ENCODE peak calls at places on chromosomes 16 and 17, in ten cellular contexts. S is IMR-90, V is thyroid gland, K is body of pancreas, X is prostate gland, L is A549, N is suprapubic skin, I is heart left ventricle, E is stomach, M is H54. T is an unnamed sample.

GRCh38 chr17:48663134-48663924 is 37.2 kb upstream of the HOXB9 start:
- DNase-seq in S (no peak), V (no peak), K (no peak), X (no peak), L (no peak), N (no peak), I (no peak), E (no peak), M (no peak), T (no peak)

GRCh38 chr17:80028030-80028429 is 7.6 kb downstream of the TBC1D16 start:
- DNase-seq in S (no peak), V (peak; percentile 62), K (peak; percentile 63), X (no peak), L (no peak), N (no peak), I (no peak), E (no peak), M (no peak), T (no peak)

GRCh38 chr16:16030449-16030848 is 81.0 kb downstream of the ABCC1 start:
- DNase-seq in S (no peak), V (peak; percentile 88), K (no peak), X (peak; percentile 41), L (no peak), N (no peak), I (no peak), E (no peak), M (no peak), T (no peak)

GRCh38 chr17:71327376-71328059 is 793.3 kb upstream of the SOX9 start:
- DNase-seq in S (peak; percentile 72), V (no peak), K (no peak), X (no peak), L (no peak), N (no peak), I (no peak), E (no peak), M (no peak), T (no peak)

GRCh38 chr17:46764709-46765401 is 53.6 kb downstream of the WNT3 start:
- DNase-seq in S (peak; percentile 86), V (peak; percentile 85), K (peak; percentile 85), X (no peak), L (no peak), N (no peak), I (peak; percentile 69), E (peak; percentile 72), M (peak; percentile 94), T (no peak)

GRCh38 chr16:48013476-48013875 is 142.3 kb downstream of the ABCC12 start:
- DNase-seq in S (no peak), V (peak; percentile 66), K (no peak), X (no peak), L (no peak), N (no peak), I (no peak), E (no peak), M (peak; percentile 68), T (no peak)

GRCh38 chr17:13127921-13128582 is 110.2 kb upstream of the ELAC2 start:
- DNase-seq in S (no peak), V (no peak), K (no peak), X (no peak), L (no peak), N (no peak), I (no peak), E (no peak), M (no peak), T (no peak)

GRCh38 chr16:31874354-31875111 is 926 bp downstream of the ZNF267 start:
- DNase-seq in S (peak; percentile 55), V (no peak), K (peak; percentile 58), X (no peak), L (peak; percentile 43), N (no peak), I (no peak), E (no peak), M (no peak), T (no peak)

DNA sequence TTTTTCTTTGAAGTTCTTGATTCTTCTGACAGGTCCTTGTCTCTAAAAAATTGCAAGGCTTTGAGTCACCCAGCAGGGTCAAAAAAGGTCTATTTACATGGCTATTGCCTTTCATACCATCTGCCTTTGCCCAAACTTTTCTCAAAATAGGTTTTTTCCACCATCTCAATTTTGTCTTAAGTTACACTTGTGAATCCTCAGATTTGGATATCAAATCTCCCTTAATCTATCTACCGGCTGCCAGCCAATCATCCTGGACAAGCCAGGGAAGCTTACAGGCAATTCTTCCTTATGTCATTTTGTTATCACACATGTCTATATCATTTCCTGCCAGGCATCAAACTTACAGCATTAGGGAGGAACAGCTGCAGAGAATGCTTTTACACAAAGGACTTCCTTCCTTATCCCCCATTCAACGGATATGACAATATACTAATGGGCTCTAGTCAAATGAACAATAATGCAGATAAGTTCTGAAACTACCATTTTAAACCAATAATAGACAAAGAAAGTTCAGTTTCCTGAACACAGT is 104.1 kb upstream of the CORO6 start:
- DNase-seq in S (peak; percentile 39), V (no peak), K (no peak), X (no peak), L (no peak), N (no peak), I (no peak), E (no peak), M (no peak), T (no peak)
- TF ChIP-seq POLR2A in S (no peak), V (no peak), K (no peak), X (no peak), L (no peak), N (no peak), I (no peak), E (no peak), M (no peak), T (no peak)

DNA sequence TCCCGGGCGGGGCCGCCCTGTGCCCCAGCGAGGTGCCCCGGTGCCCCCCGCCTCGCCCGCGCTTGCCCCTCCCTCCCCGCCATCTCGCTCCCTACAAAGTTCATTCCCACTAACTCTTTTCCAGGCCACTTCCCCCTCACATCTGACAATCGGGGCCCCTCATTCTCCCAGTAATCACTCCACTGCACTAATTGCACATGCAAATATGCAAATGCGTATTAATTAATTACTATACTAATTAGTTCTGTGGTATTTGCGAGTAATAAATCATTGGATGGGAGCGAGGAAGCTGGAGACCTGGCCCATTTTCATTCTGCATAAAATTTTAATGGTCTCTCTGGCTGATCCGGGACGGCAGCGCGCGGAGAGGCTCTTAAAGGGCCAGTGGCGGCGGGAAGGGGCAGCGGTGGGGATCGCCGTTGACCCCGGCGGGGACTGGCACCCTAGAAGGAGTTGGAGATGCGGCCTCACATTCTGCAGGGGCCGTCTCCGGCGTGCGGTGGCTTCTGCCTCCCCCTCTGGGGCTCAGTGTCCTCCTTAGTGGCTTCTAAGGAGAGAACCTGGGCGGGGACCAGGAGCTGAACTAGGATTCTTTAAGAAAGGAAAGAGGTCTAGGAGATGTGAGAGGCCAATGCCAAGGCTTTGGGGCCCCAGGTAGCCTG is 8.4 kb upstream of the PPP1R1B start:
- DNase-seq in S (no peak), V (peak; percentile 31), K (peak; percentile 41), X (no peak), L (peak; percentile 65), N (no peak), I (no peak), E (no peak), M (no peak), T (peak; percentile 34)
- TF ChIP-seq POLR2A in S (no peak), V (no peak), K (no peak), X (no peak), L (no peak), N (no peak), I (no peak), E (no peak), M (no peak), T (no peak)

GRCh38 chr17:1865252-1866037 is 35.6 kb downstream of the RPA1 start:
- DNase-seq in S (peak; percentile 12), V (no peak), K (peak; percentile 52), X (peak; percentile 23), L (peak; percentile 72), N (no peak), I (no peak), E (peak; percentile 46), M (peak; percentile 40), T (peak; percentile 48)

GRCh38 chr17:1861391-1862010 is 31.7 kb downstream of the RPA1 start:
- DNase-seq in S (no peak), V (no peak), K (no peak), X (no peak), L (no peak), N (no peak), I (no peak), E (no peak), M (no peak), T (no peak)

DNA sequence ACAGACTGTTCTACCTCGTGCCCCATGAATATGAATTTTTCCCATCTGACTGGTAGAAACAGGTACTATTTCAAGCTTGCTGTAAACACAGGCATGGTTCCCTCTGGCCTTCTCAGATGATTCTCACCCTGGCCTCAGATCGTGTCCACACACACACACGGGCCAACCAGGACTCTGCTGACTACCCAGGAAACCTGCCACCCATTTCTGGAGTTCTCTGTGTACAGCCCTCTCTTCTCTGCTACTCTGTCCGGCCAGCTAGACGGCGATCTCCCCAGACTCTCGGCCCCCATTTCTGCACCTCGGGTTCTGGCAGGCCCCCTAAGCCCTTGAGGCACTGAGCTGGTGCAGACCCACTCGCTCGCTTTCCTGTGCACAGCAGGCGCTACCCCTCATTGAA is 31.2 kb downstream of the RPA1 start:
- DNase-seq in S (no peak), V (no peak), K (no peak), X (no peak), L (no peak), N (no peak), I (no peak), E (no peak), M (no peak), T (no peak)
- TF ChIP-seq POLR2A in S (no peak), V (no peak), K (no peak), X (no peak), L (no peak), N (no peak), I (no peak), E (no peak), M (no peak), T (no peak)

GRCh38 chr16:57888128-57888527 is 82.8 kb downstream of the CNGB1 start:
- DNase-seq in S (no peak), V (no peak), K (no peak), X (no peak), L (no peak), N (no peak), I (no peak), E (no peak), M (no peak), T (no peak)

GRCh38 chr16:57890752-57891111 is 80.2 kb downstream of the CNGB1 start:
- DNase-seq in S (no peak), V (no peak), K (no peak), X (no peak), L (no peak), N (no peak), I (no peak), E (no peak), M (no peak), T (no peak)

GRCh38 chr16:57889960-57890751 is 80.8 kb downstream of the CNGB1 start:
- DNase-seq in S (peak; percentile 28), V (no peak), K (no peak), X (no peak), L (no peak), N (no peak), I (no peak), E (no peak), M (no peak), T (no peak)

GRCh38 chr16:57889111-57889510 is 81.8 kb downstream of the CNGB1 start:
- DNase-seq in S (no peak), V (no peak), K (no peak), X (no peak), L (no peak), N (no peak), I (no peak), E (no peak), M (no peak), T (no peak)

DNA sequence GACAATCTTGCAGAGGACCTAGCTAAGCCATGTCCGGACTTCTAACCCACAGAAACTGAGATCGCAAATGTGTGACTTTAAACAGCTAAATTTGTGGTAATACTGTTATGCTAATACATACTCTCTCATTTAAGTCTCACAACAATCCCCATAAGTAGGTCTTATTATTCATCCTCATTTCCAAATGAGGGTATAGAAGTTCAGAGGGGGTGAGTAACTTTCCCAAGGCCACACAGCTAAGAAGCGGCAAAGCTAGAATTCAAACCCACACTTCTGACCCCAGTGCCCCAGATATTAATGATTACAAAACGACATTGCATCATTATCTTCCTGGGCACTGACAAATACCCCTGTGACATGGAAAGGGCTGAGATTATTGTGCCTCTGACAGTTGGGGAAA is 81.4 kb downstream of the CNGB1 start:
- DNase-seq in S (no peak), V (no peak), K (no peak), X (no peak), L (no peak), N (no peak), I (no peak), E (no peak), M (no peak), T (no peak)
- TF ChIP-seq POLR2A in S (no peak), V (no peak), K (no peak), X (no peak), L (no peak), N (no peak), I (no peak), E (no peak), M (no peak), T (no peak)

T was measured in transverse colon.